ENCODE peak calls at places on chromosomes 4 and X, in nine cellular contexts. P, G, F, V, U, E, B, Y and O are unnamed samples.

GRCh38 chr4:6634746-6635145 is 5.7 kb upstream of the MRFAP1 start:
- DNase-seq in V (no peak), F (no peak), B (no peak), P (no peak), Y (no peak), E (no peak), G (no peak), U (no peak), O (no peak)

GRCh38 chr4:59966758-59967157 is 1233.4 kb upstream of the ADGRL3 start:
- DNase-seq in P (no peak), B (no peak), F (no peak), G (no peak), V (no peak), Y (no peak), E (no peak), U (no peak), O (no peak)

GRCh38 chrX:25851141-25851540 is 287.0 kb upstream of the MAGEB18 start:
- DNase-seq in E (no peak), B (no peak), V (no peak), U (no peak), G (no peak), Y (no peak), P (no peak), F (no peak), O (no peak)

GRCh38 chr4:6116696-6117285 is 83.6 kb downstream of the JAKMIP1 start:
- DNase-seq in B (no peak), Y (no peak), E (no peak), V (peak; percentile 35), G (no peak), U (peak; percentile 5), F (no peak), P (no peak), O (no peak)

GRCh38 chrX:34638116-34638515 is 19.0 kb downstream of the TMEM47 start:
- DNase-seq in F (peak; percentile 7), E (no peak), P (no peak), U (no peak), V (no peak), Y (no peak), B (no peak), G (no peak), O (no peak)

GRCh38 chr4:7004331-7004730 is 38.8 kb upstream of the TADA2B start:
- DNase-seq in F (no peak), Y (no peak), G (no peak), B (no peak), P (no peak), E (no peak), U (no peak), V (no peak), O (no peak)

GRCh38 chr4:142282870-142283431 is 563.1 kb downstream of the INPP4B start:
- DNase-seq in U (no peak), B (no peak), V (peak; percentile 10), E (no peak), P (no peak), F (no peak), Y (no peak), G (no peak), O (no peak)

GRCh38 chrX:50967734-50968133 is 57.2 kb downstream of the BMP15 start:
- DNase-seq in U (no peak), P (no peak), B (no peak), F (no peak), Y (no peak), G (no peak), E (no peak), V (no peak), O (no peak)

GRCh38 chrX:135194684-135195083 is 23.5 kb upstream of the CT55 start:
- DNase-seq in F (peak; percentile 11), G (no peak), U (no peak), B (no peak), V (no peak), E (no peak), P (no peak), Y (no peak), O (no peak)

GRCh38 chr4:14095881-14096280 is 468.4 kb upstream of the BOD1L1 start:
- DNase-seq in F (no peak), P (no peak), U (no peak), Y (no peak), G (no peak), B (no peak), V (no peak), E (no peak), O (no peak)

DNA sequence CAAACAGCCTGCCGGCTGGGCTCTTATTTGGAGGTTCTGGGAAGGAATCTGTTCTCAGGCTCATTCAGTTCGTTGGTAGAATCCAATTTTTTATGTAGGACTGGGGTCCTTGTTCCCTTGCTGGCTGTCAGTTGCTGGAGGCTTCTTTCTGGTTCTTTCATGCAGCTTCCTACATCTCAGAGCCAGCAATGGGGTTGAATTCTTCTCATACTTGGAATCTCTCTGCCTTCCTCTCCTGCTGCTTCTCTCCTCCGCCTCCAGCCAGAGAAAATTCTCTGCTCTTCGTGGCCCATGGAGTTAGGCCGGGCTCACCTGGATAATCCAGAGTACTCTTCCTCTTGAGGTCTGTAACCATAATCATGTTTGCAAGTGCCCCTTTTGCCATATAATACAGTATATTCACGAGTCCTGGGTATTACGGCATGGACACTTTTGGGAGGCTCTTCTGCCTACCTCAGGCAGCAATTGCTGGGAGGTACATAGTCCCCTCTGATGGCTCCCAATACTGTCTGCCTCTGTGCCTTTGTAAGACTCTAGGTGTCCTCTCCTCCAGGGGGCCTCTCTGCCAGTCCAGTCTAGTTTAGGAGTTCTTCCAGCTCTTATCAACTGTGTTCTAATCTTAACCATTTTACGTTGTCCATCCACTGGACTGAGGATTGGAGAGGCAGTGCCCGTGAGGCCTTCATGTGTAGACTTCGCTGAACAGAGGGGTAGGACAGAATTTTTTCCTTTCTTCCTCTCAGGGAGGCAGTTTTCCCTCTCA is 2.2 kb downstream of the TRMT44 start:
- DNase-seq in U (no peak), Y (no peak), G (no peak), B (no peak), F (no peak), E (no peak), V (no peak), P (no peak), O (no peak)
- H3K4me3 ChIP-seq in U (no peak overlapping the region), Y (no peak overlapping the region), G (no peak overlapping the region), B (peak overlapping the region; percentile 100), F (peak overlapping the region; percentile 99), E (no peak overlapping the region), V (no peak overlapping the region), P (no peak overlapping the region), O (no peak overlapping the region)

DNA sequence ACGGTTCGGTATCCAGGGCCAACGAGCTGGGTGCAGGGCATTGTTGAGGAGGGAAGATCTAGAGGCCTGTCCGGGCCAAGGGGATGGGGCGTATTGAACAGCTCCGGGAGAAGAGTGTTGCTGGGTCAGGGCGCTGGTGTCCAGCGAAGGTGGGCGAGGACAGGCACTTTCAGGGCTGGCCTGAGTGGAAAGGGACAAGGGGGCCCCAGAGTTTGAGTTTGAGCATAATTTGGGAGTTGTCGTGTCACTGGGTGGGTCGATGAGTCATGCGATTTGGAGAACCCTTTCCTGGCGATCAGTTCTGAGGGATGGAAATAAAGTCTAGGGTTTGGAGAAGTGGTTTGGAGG is 299 bp downstream of the PRRG3 start:
- DNase-seq in E (no peak), P (no peak), F (no peak), B (no peak), G (no peak), Y (no peak), U (no peak), V (no peak), O (no peak)
- H3K9me3 ChIP-seq in E (no peaks in the 10 kb centered on the region), P (no peaks in the 10 kb centered on the region), F (no peaks in the 10 kb centered on the region), B (no peaks in the 10 kb centered on the region), G (no peaks in the 10 kb centered on the region), Y (no peaks in the 10 kb centered on the region), U (no peaks in the 10 kb centered on the region), V (no peaks in the 10 kb centered on the region), O (no peaks in the 10 kb centered on the region)

GRCh38 chr4:17309567-17310268 is 202.2 kb downstream of the QDPR start:
- DNase-seq in B (no peak), F (no peak), G (no peak), Y (no peak), E (no peak), P (no peak), V (no peak), U (no peak), O (no peak)

GRCh38 chr4:17313194-17313593 is 198.7 kb downstream of the QDPR start:
- DNase-seq in U (no peak), G (no peak), F (no peak), V (no peak), P (no peak), Y (no peak), E (no peak), B (no peak), O (no peak)

GRCh38 chr4:17315459-17315858 is 196.4 kb downstream of the QDPR start:
- DNase-seq in E (no peak), V (no peak), F (no peak), Y (no peak), U (no peak), P (no peak), G (no peak), B (no peak), O (no peak)

DNA sequence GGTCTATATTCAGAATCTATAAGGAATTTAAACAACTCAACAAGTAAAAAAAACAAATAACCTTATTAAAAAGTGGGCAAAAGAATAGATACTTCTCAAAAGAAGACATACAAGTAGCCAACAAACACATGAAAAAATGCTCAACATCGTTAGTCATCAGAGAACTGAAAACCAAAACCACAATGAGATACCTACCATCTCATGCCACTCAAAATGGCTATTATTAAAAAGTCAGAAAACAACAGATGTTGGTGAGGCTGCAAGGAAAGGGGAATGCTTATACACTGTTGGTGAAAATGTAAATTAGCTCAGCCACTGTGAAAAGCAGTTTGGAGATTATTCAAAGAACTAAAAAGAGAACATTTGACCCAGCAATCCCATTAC is 201.6 kb downstream of the QDPR start:
- DNase-seq in Y (no peak), G (no peak), V (no peak), F (no peak), P (no peak), E (no peak), U (no peak), B (no peak), O (no peak)
- H3K4me3 ChIP-seq in Y (no peak overlapping the region), G (no peak overlapping the region), V (no peak overlapping the region), F (no peak overlapping the region), P (no peak overlapping the region), E (no peak overlapping the region), U (no peak overlapping the region), B (no peak overlapping the region), O (no peak overlapping the region)

GRCh38 chr4:16136321-16136720 is 52.5 kb upstream of the PROM1 start:
- DNase-seq in E (no peak), U (no peak), G (no peak), P (no peak), F (no peak), Y (no peak), V (no peak), B (no peak), O (no peak)

GRCh38 chr4:16142598-16143295 is 58.9 kb upstream of the PROM1 start:
- DNase-seq in U (no peak), P (no peak), E (no peak), Y (no peak), V (no peak), G (no peak), B (no peak), F (no peak), O (no peak)

GRCh38 chr4:16139066-16139945 is 55.5 kb upstream of the PROM1 start:
- DNase-seq in E (no peak), B (no peak), U (no peak), Y (no peak), V (no peak), F (peak; percentile 17), P (no peak), G (no peak), O (no peak)

GRCh38 chr4:16136771-16137170 is 52.9 kb upstream of the PROM1 start:
- DNase-seq in Y (no peak), P (no peak), G (no peak), U (no peak), F (no peak), E (no peak), V (no peak), B (no peak), O (no peak)

GRCh38 chr4:16140520-16141249 is 56.9 kb upstream of the PROM1 start:
- DNase-seq in F (no peak), Y (no peak), E (no peak), B (no peak), U (no peak), V (peak; percentile 54), G (no peak), P (no peak), O (no peak)
- H3K9me3 ChIP-seq in F (no peaks in the 10 kb centered on the region), Y (peaks cover 9% of the 10 kb centered on the region), E (no peaks in the 10 kb centered on the region), B (peaks cover 20% of the 10 kb centered on the region), U (peaks cover 20% of the 10 kb centered on the region), V (no peaks in the 10 kb centered on the region), G (peaks cover 39% of the 10 kb centered on the region), P (no peaks in the 10 kb centered on the region), O (no peaks in the 10 kb centered on the region)